ENCODE peak calls at places on chromosomes 4 and X, in eight cellular contexts. X is CD8-positive, alpha-beta T cell; W is heart right ventricle; Q is left lung; M is hepatocyte; E is CD8-positive, alpha-beta memory T cell; R is GM06990; C is H1. B is an unnamed sample.

GRCh38 chr4:41409095-41409494 is 128.9 kb upstream of the LIMCH1 start:
- DNase-seq in C (no peak), W (no peak), E (no peak), X (no peak), R (no peak), Q (no peak), M (no peak), B (no peak)

GRCh38 chr4:111854494-111855087 is 290.7 kb upstream of the FAM241A start:
- DNase-seq in X (no peak), R (no peak), E (no peak), Q (no peak), W (peak; percentile 4), C (no peak), M (peak; percentile 49), B (peak; percentile 1)

GRCh38 chr4:48102303-48102702 is 31.7 kb downstream of the TXK start:
- DNase-seq in M (no peak), E (no peak), W (no peak), C (no peak), X (no peak), Q (no peak), R (no peak), B (no peak)

GRCh38 chr4:161002386-161002785 is 1161.4 kb downstream of the FSTL5 start:
- DNase-seq in Q (no peak), X (no peak), M (no peak), C (no peak), E (no peak), R (no peak), W (no peak), B (no peak)

GRCh38 chr4:153206534-153206933 is 2.3 kb downstream of the TRIM2 start:
- DNase-seq in E (no peak), X (no peak), M (no peak), W (no peak), C (no peak), Q (no peak), R (no peak), B (peak; percentile 44)

GRCh38 chr4:147709999-147710398 is 21.9 kb upstream of the ARHGAP10 start:
- DNase-seq in M (no peak), R (no peak), E (no peak), X (no peak), C (no peak), W (no peak), Q (no peak), B (no peak)

GRCh38 chrX:97267916-97268680 is 384.4 kb downstream of the RPA4 start:
- DNase-seq in W (no peak), C (no peak), E (no peak), X (no peak), R (no peak), M (no peak), Q (no peak), B (no peak)

GRCh38 chr4:114180481-114180880 is 201.0 kb upstream of the ARSJ start:
- DNase-seq in R (no peak), Q (peak; percentile 48), C (peak; percentile 69), E (no peak), X (peak; percentile 63), W (peak; percentile 6), M (peak; percentile 79), B (no peak)

GRCh38 chr4:6120361-6120760 is 80.0 kb downstream of the JAKMIP1 start:
- DNase-seq in X (no peak), Q (no peak), R (no peak), E (no peak), M (no peak), W (no peak), C (no peak), B (no peak)

GRCh38 chr4:59570850-59571476 is 1629.2 kb upstream of the ADGRL3 start:
- DNase-seq in R (no peak), W (no peak), M (no peak), E (no peak), Q (no peak), X (no peak), C (no peak), B (no peak)
- H3K4me3 ChIP-seq in R (no peak overlapping the region), W (no peak overlapping the region), M (no peak overlapping the region), E (no peak overlapping the region), Q (no peak overlapping the region), X (no peak overlapping the region), C (no peak overlapping the region), B (no peak overlapping the region)

DNA sequence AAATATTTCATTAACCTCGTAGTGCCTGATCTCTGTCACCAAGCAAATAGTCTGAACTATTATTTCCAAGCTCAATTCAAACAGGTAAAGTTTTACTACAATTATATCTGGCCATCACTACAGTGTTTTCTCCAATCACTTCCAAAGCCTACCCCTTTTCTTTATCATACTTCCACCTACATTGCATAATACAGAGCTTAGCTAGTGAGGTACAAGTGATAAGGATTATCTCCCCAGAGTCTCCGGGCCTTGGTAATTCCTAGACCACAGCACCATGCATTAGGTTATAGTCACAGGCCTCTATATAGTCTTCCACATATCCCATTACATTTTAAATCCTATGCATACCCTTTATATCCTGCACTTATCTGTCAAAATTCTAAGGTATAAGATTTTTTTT is 154.2 kb downstream of the SNCA start:
- DNase-seq in E (no peak), M (peak; percentile 10), C (no peak), R (no peak), X (no peak), W (no peak), Q (no peak), B (peak; percentile 2)
- H3K4me3 ChIP-seq in E (no peak overlapping the region), M (peak overlapping the region; percentile 1), C (peak overlapping the region; percentile 59), R (no peak overlapping the region), X (no peak overlapping the region), W (no peak overlapping the region), Q (no peak overlapping the region), B (peak overlapping the region; percentile 34)

GRCh38 chr4:112894951-112895350 is 154.5 kb upstream of the ANK2 start:
- DNase-seq in R (no peak), E (no peak), C (no peak), X (no peak), Q (no peak), M (no peak), W (no peak), B (no peak)

GRCh38 chr4:112896326-112896892 is 153.0 kb upstream of the ANK2 start:
- DNase-seq in M (no peak), E (no peak), R (no peak), X (no peak), C (no peak), Q (no peak), W (no peak), B (no peak)

GRCh38 chr4:112894480-112894879 is 155.0 kb upstream of the ANK2 start:
- DNase-seq in R (no peak), W (no peak), C (no peak), E (no peak), Q (no peak), M (no peak), X (no peak), B (no peak)

GRCh38 chr4:112897548-112897947 is 151.9 kb upstream of the ANK2 start:
- DNase-seq in R (no peak), W (no peak), Q (no peak), M (no peak), E (no peak), C (no peak), X (no peak), B (no peak)

DNA sequence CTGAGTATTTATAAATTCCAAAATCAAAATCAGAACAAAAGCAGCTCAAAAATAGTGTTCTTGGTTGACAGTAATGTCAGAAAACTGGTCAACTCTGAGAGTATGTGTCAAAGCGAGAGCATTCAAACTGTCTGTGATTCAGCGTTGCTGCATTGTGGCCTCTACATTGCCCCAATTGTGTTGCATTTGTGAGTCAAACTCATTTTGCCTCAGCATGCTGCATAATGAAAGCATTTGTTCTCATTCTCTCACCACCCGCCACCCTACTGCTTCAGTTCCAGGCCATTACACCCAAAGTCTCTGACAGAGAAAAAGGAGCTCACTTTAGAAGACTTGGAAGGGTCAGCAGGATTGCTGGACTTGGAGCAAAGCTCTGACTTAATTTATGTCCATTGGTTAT is 153.7 kb upstream of the ANK2 start:
- DNase-seq in W (no peak), M (no peak), X (no peak), Q (no peak), E (no peak), R (no peak), C (peak; percentile 38), B (no peak)
- H3K4me3 ChIP-seq in W (no peak overlapping the region), M (no peak overlapping the region), X (no peak overlapping the region), Q (no peak overlapping the region), E (no peak overlapping the region), R (no peak overlapping the region), C (no peak overlapping the region), B (no peak overlapping the region)

GRCh38 chrX:45524805-45525204 is 324.1 kb upstream of the DIPK2B start:
- DNase-seq in C (no peak), Q (no peak), X (no peak), M (no peak), E (no peak), W (no peak), R (no peak), B (no peak)
- H3K4me3 ChIP-seq in C (no peak overlapping the region), Q (no peak overlapping the region), X (no peak overlapping the region), M (no peak overlapping the region), E (no peak overlapping the region), W (no peak overlapping the region), R (no peak overlapping the region), B (no peak overlapping the region)

GRCh38 chr4:177380730-177381287 is 61.4 kb downstream of the AGA start:
- DNase-seq in R (no peak), X (no peak), E (no peak), M (peak; percentile 48), C (peak; percentile 65), W (no peak), Q (no peak), B (peak; percentile 71)
- H3K4me3 ChIP-seq in R (no peak overlapping the region), X (no peak overlapping the region), E (no peak overlapping the region), M (no peak overlapping the region), C (no peak overlapping the region), W (no peak overlapping the region), Q (no peak overlapping the region), B (peak overlapping the region; percentile 14)

GRCh38 chrX:120311632-120312000 is 355 bp upstream of the TMEM255A start:
- DNase-seq in M (no peak), Q (no peak), C (no peak), X (no peak), E (no peak), R (no peak), W (no peak), B (no peak)
- H3K4me3 ChIP-seq in M (no peak overlapping the region), Q (no peak overlapping the region), C (no peak overlapping the region), X (no peak overlapping the region), E (no peak overlapping the region), R (no peak overlapping the region), W (no peak overlapping the region), B (no peak overlapping the region)

GRCh38 chrX:111095974-111096870 is at the start of gene PAK3:
- DNase-seq in M (peak; percentile 66), W (peak; percentile 20), Q (peak; percentile 40), E (no peak), C (no peak), X (no peak), R (no peak), B (peak; percentile 77)
- H3K4me3 ChIP-seq in M (peak within 1 kb of the TSS; percentile 61), W (peak within 1 kb of the TSS; percentile 59), Q (peak within 1 kb of the TSS; percentile 35), E (peak within 1 kb of the TSS; percentile 55), C (peak within 1 kb of the TSS; percentile 53), X (peak within 1 kb of the TSS; percentile 33), R (no peak within 1 kb of the TSS), B (peak within 1 kb of the TSS; percentile 90)

GRCh38 chrX:45187731-45188130 is 12.9 kb downstream of the DIPK2B start:
- DNase-seq in E (no peak), Q (no peak), W (no peak), M (no peak), X (no peak), R (no peak), C (no peak), B (no peak)
- H3K4me3 ChIP-seq in E (no peak overlapping the region), Q (no peak overlapping the region), W (peak overlapping the region; percentile 45), M (no peak overlapping the region), X (peak overlapping the region; percentile 68), R (no peak overlapping the region), C (no peak overlapping the region), B (no peak overlapping the region)

B was measured in H7.